ENCODE peak calls at places on chromosomes 16 and 17, in ten cellular contexts. J is iPS-NIHi11; E is NCI-H2081; Y is frontal cortex; D is endothelial cell; K is progenitor cell of endocrine pancreas; M is testis; I is T-helper 9 cell; T is naive thymus-derived CD8-positive, alpha-beta T cell; Z is small intestine. O is an unnamed sample.
A peak's percentile ranks its signal among the peaks of the same experiment; 100 is the strongest.

GRCh38 chr17:42814633-42815399 is 9.3 kb downstream of the BECN1 start:
- DNase-seq in J (no peak), E (no peak), Y (no peak), D (no peak), K (no peak), M (no peak), I (no peak), T (no peak), Z (no peak), O (no peak)

GRCh38 chr16:28534542-28535373 is 4.0 kb downstream of the NUPR1 start:
- DNase-seq in J (no peak), E (no peak), Y (no peak), D (no peak), K (no peak), M (peak; percentile 48), I (no peak), T (peak; percentile 58), Z (no peak), O (no peak)

GRCh38 chr16:66521951-66522771 is 27.8 kb downstream of the TK2 start:
- DNase-seq in J (no peak), E (no peak), Y (no peak), D (no peak), K (no peak), M (peak; percentile 36), I (peak; percentile 77), T (peak; percentile 51), Z (peak; percentile 77), O (no peak)

GRCh38 chr16:69508033-69508432 is 57.7 kb upstream of the NFAT5 start:
- DNase-seq in J (no peak), E (no peak), Y (no peak), D (no peak), K (no peak), M (no peak), I (no peak), T (no peak), Z (no peak), O (no peak)

GRCh38 chr17:28896884-28897768 is at the start of gene FLOT2:
- DNase-seq in J (peak; percentile 88), E (peak; percentile 56), Y (peak; percentile 69), D (peak; percentile 60), K (peak; percentile 53), M (peak; percentile 64), I (peak; percentile 57), T (peak; percentile 78), Z (peak; percentile 55), O (peak; percentile 90)

GRCh38 chr17:72004011-72004427 is 116.8 kb upstream of the SOX9 start:
- DNase-seq in J (no peak), E (no peak), Y (no peak), D (no peak), K (no peak), M (no peak), I (no peak), T (no peak), Z (no peak), O (no peak)

GRCh38 chr17:7466644-7467341 is 12.6 kb downstream of the ZBTB4 start:
- DNase-seq in J (no peak), E (no peak), Y (no peak), D (no peak), K (no peak), M (peak; percentile 80), I (no peak), T (no peak), Z (no peak), O (no peak)

GRCh38 chr16:87278191-87279093 is 38.8 kb downstream of the C16orf95 start:
- DNase-seq in J (peak; percentile 92), E (peak; percentile 5), Y (peak; percentile 88), D (peak; percentile 89), K (peak; percentile 73), M (peak; percentile 87), I (peak; percentile 11), T (no peak), Z (peak; percentile 67), O (peak; percentile 89)

GRCh38 chr16:57384248-57385070 is 12.2 kb downstream of the CX3CL1 start:
- DNase-seq in J (no peak), E (no peak), Y (no peak), D (no peak), K (no peak), M (no peak), I (no peak), T (no peak), Z (peak; percentile 55), O (no peak)

O was measured in neural progenitor cell.